ENCODE peak calls at places on chromosomes 16 and 17, in eight cellular contexts. A is M059J; B is HT-29; I is GM12891; P is CD8-positive, alpha-beta T cell; H is endothelial cell; J is HEK293T; W is posterior vena cava. M is an unnamed sample.

GRCh38 chr16:77820340-77820739 is 32.0 kb downstream of the VAT1L start:
- DNase-seq in A (no peak), W (no peak), H (no peak), B (no peak), I (no peak), J (no peak), P (no peak), M (no peak)

GRCh38 chr17:27384261-27384701 is 72.0 kb upstream of the KSR1 start:
- DNase-seq in P (no peak), B (no peak), J (no peak), H (no peak), A (peak; percentile 99), W (no peak), I (no peak), M (no peak)

GRCh38 chr17:73841431-73842060 is 197.3 kb upstream of the SDK2 start:
- DNase-seq in J (no peak), W (no peak), P (no peak), B (peak; percentile 6), I (no peak), A (no peak), H (peak; percentile 43), M (peak; percentile 63)

GRCh38 chr16:81327483-81328196 is 12.9 kb downstream of the GAN start:
- DNase-seq in W (no peak), A (no peak), H (no peak), B (no peak), P (no peak), J (no peak), I (no peak), M (no peak)

GRCh38 chr16:4085405-4085970 is 30.8 kb downstream of the ADCY9 start:
- DNase-seq in H (no peak), W (peak; percentile 41), I (no peak), A (no peak), B (peak; percentile 1), P (no peak), J (no peak), M (no peak)

GRCh38 chr16:23556881-23557778 is at the start of the genes EARS2 and UBFD1:
- DNase-seq in H (peak; percentile 100), I (peak; percentile 94), P (peak; percentile 95), A (peak; percentile 98), W (peak; percentile 99), B (peak; percentile 99), J (peak; percentile 95), M (peak; percentile 99)

GRCh38 chr17:29212681-29213121 is 32.5 kb upstream of the MYO18A start:
- DNase-seq in P (no peak), A (peak; percentile 14), I (no peak), J (no peak), H (no peak), B (no peak), W (no peak), M (no peak)

GRCh38 chr16:14401839-14402115 is 228.3 kb downstream of the PARN start:
- DNase-seq in J (no peak), W (peak; percentile 86), H (no peak), A (peak; percentile 36), P (no peak), I (no peak), B (no peak), M (no peak)

GRCh38 chr17:39716879-39717536 is 13.3 kb downstream of the MIEN1 start:
- DNase-seq in B (no peak), I (no peak), A (no peak), H (no peak), W (no peak), P (no peak), J (no peak), M (no peak)

GRCh38 chr16:2090819-2091721 is 43.3 kb downstream of the TSC2 start:
- DNase-seq in I (no peak), A (no peak), P (no peak), J (peak; percentile 82), W (no peak), H (peak; percentile 89), B (peak; percentile 87), M (no peak)

GRCh38 chr16:78984887-78985464 is 615.6 kb downstream of the MAF start:
- DNase-seq in H (no peak), P (no peak), I (no peak), A (no peak), W (no peak), J (no peak), B (no peak), M (no peak)

GRCh38 chr16:27322858-27323780 is 9.3 kb downstream of the IL4R start:
- DNase-seq in A (peak; percentile 53), W (peak; percentile 56), I (no peak), B (peak; percentile 94), H (no peak), J (no peak), P (no peak), M (no peak)

GRCh38 chr16:82643936-82644630 is 17.3 kb downstream of the CDH13 start:
- DNase-seq in J (no peak), I (no peak), W (no peak), B (no peak), H (no peak), P (no peak), A (peak; percentile 45), M (no peak)

GRCh38 chr16:11955713-11956123 is 9.3 kb upstream of the TNFRSF17 start:
- DNase-seq in W (peak; percentile 64), I (no peak), A (peak; percentile 99), J (no peak), P (no peak), H (no peak), B (no peak), M (no peak)

GRCh38 chr17:38544175-38544838 is 61.4 kb downstream of the SRCIN1 start:
- DNase-seq in B (no peak), I (no peak), P (no peak), J (no peak), A (no peak), W (no peak), H (no peak), M (no peak)

GRCh38 chr16:68379472-68380347 is 68.6 kb downstream of the SMPD3 start:
- DNase-seq in J (no peak), I (no peak), A (no peak), P (peak; percentile 33), H (no peak), W (no peak), B (no peak), M (no peak)

GRCh38 chr17:61947367-61948078 is 19.7 kb upstream of the INTS2 start:
- DNase-seq in J (no peak), B (no peak), P (no peak), I (no peak), A (no peak), H (no peak), W (no peak), M (no peak)